ENCODE peak calls at places on chromosome 9, in six cellular contexts. S is upper lobe of left lung, D is glutamatergic neuron, M is mucosa of descending colon, R is heart left ventricle, L is A549. X is an unnamed sample.

GRCh38 chr9:130445268-130445983 is 665 bp downstream of the ASS1 start:
- DNase-seq in S (peak), D (no peak), M (peak), R (peak), L (peak), X (peak)

GRCh38 chr9:97412628-97413382 is 909 bp downstream of the TDRD7 start:
- DNase-seq in S (no peak), D (no peak), M (no peak), R (no peak), L (peak), X (no peak)

GRCh38 chr9:97803167-97804058 is 49.6 kb upstream of the FOXE1 start:
- DNase-seq in S (peak), D (peak), M (peak), R (peak), L (peak), X (peak)

GRCh38 chr9:72013188-72013877 is 47.1 kb downstream of the C9orf57 start:
- DNase-seq in S (no peak), D (no peak), M (no peak), R (no peak), L (no peak), X (no peak)

GRCh38 chr9:89528540-89528939 is 30.6 kb upstream of the SEMA4D start:
- DNase-seq in S (peak), D (no peak), M (no peak), R (no peak), L (no peak), X (no peak)

GRCh38 chr9:137194909-137195308 is 5.6 kb downstream of the TPRN start:
- DNase-seq in S (no peak), D (no peak), M (peak), R (no peak), L (no peak), X (no peak)

GRCh38 chr9:126697350-126697749 is 83.6 kb downstream of the LMX1B start:
- DNase-seq in S (peak), D (no peak), M (no peak), R (no peak), L (no peak), X (no peak)

GRCh38 chr9:91847576-91847975 is 102.5 kb downstream of the ROR2 start:
- DNase-seq in S (no peak), D (no peak), M (no peak), R (no peak), L (no peak), X (no peak)

GRCh38 chr9:75903785-75904360 is 13.4 kb downstream of the PCSK5 start:
- DNase-seq in S (no peak), D (no peak), M (no peak), R (no peak), L (peak), X (no peak)

GRCh38 chr9:108759835-108760234 is 96.0 kb downstream of the ACTL7B start:
- DNase-seq in S (no peak), D (no peak), M (no peak), R (no peak), L (no peak), X (no peak)

GRCh38 chr9:5892456-5893133 is 1.9 kb downstream of the MLANA start:
- DNase-seq in S (no peak), D (no peak), M (no peak), R (no peak), L (no peak), X (no peak)

GRCh38 chr9:6106576-6107339 is 91.3 kb upstream of the RANBP6 start:
- DNase-seq in S (no peak), D (no peak), M (no peak), R (peak), L (peak), X (no peak)

GRCh38 chr9:78552802-78553201 is 255.9 kb downstream of the PSAT1 start:
- DNase-seq in S (no peak), D (no peak), M (no peak), R (no peak), L (no peak), X (no peak)

GRCh38 chr9:120388000-120388855 is 191.7 kb downstream of the CDK5RAP2 start:
- DNase-seq in S (peak), D (no peak), M (no peak), R (peak), L (no peak), X (peak)

GRCh38 chr9:69919461-69920061 is 98.9 kb downstream of the CFAP95 start:
- DNase-seq in S (no peak), D (no peak), M (no peak), R (no peak), L (peak), X (no peak)

GRCh38 chr9:86600291-86600690 is 246.1 kb upstream of the TUT7 start:
- DNase-seq in S (no peak), D (no peak), M (no peak), R (no peak), L (no peak), X (no peak)

GRCh38 chr9:117458066-117458465 is 43.2 kb upstream of the ASTN2 start:
- DNase-seq in S (no peak), D (no peak), M (no peak), R (no peak), L (no peak), X (no peak)

GRCh38 chr9:127856094-127856740 is 1.8 kb upstream of the ENG start:
- DNase-seq in S (no peak), D (no peak), M (no peak), R (no peak), L (no peak), X (no peak)

GRCh38 chr9:135176284-135176683 is 88.8 kb downstream of the OLFM1 start:
- DNase-seq in S (no peak), D (no peak), M (no peak), R (no peak), L (no peak), X (no peak)

GRCh38 chr9:130128782-130129424 is 43.3 kb upstream of the NCS1 start:
- DNase-seq in S (peak), D (no peak), M (peak), R (peak), L (no peak), X (no peak)

GRCh38 chr9:87336914-87337333 is 160.7 kb upstream of the DAPK1 start:
- DNase-seq in S (no peak), D (no peak), M (no peak), R (no peak), L (peak), X (no peak)

GRCh38 chr9:35972093-35972492 is 14.1 kb upstream of the OR2S2 start:
- DNase-seq in S (no peak), D (peak), M (no peak), R (peak), L (no peak), X (no peak)

GRCh38 chr9:116087751-116088194 is 65.8 kb upstream of the PAPPA start:
- DNase-seq in S (no peak), D (no peak), M (no peak), R (no peak), L (peak), X (no peak)

GRCh38 chr9:93601063-93601462 is 24.7 kb downstream of the PHF2 start:
- DNase-seq in S (no peak), D (no peak), M (no peak), R (no peak), L (no peak), X (no peak)

GRCh38 chr9:99399476-99399875 is 177.4 kb downstream of the SEC61B start:
- DNase-seq in S (no peak), D (no peak), M (no peak), R (no peak), L (no peak), X (no peak)

GRCh38 chr9:93813221-93813620 is 141.9 kb downstream of the BARX1 start:
- DNase-seq in S (no peak), D (no peak), M (no peak), R (no peak), L (no peak), X (no peak)

GRCh38 chr9:133711428-133712220 is 26.5 kb downstream of the SARDH start:
- DNase-seq in S (no peak), D (peak), M (no peak), R (no peak), L (no peak), X (no peak)

GRCh38 chr9:137918331-137919094 is 40.9 kb downstream of the CACNA1B start:
- DNase-seq in S (no peak), D (no peak), M (no peak), R (no peak), L (no peak), X (no peak)

GRCh38 chr9:113644321-113644720 is 180.8 kb downstream of the RGS3 start:
- DNase-seq in S (no peak), D (no peak), M (no peak), R (no peak), L (no peak), X (no peak)

GRCh38 chr9:21988056-21988990 is 5.9 kb downstream of the CDKN2A start:
- DNase-seq in S (no peak), D (no peak), M (no peak), R (no peak), L (no peak), X (no peak)

GRCh38 chr9:138049779-138050471 is 172.3 kb downstream of the CACNA1B start:
- DNase-seq in S (peak), D (no peak), M (peak), R (no peak), L (no peak), X (no peak)

GRCh38 chr9:93303806-93304573 is 120.1 kb downstream of the WNK2 start:
- DNase-seq in S (no peak), D (no peak), M (no peak), R (no peak), L (no peak), X (no peak)

GRCh38 chr9:127525426-127526188 is 74.3 kb downstream of the LRSAM1 start:
- DNase-seq in S (no peak), D (no peak), M (no peak), R (peak), L (no peak), X (no peak)

GRCh38 chr9:130042406-130042930 is 521 bp downstream of the FNBP1 start:
- DNase-seq in S (peak), D (peak), M (peak), R (peak), L (peak), X (peak)

GRCh38 chr9:75064307-75065025 is 23.5 kb downstream of the NMRK1 start:
- DNase-seq in S (no peak), D (no peak), M (no peak), R (peak), L (no peak), X (no peak)

X was measured in right lobe of liver.